ENCODE peak calls at places on chromosomes 7 and 10, in nine cellular contexts. T, I, S, A, R, H, W, N and Q are unnamed samples.

GRCh38 chr10:45058992-45059561 is 58.4 kb downstream of the ZNF22 start:
- DNase-seq in N (no peak), H (no peak), A (no peak), W (no peak), T (no peak), S (no peak), I (no peak), R (no peak), Q (no peak)

GRCh38 chr7:117165656-117166055 is 157.2 kb downstream of the WNT2 start:
- DNase-seq in N (no peak), S (no peak), I (no peak), H (no peak), R (no peak), A (no peak), T (no peak), W (no peak), Q (no peak)

GRCh38 chr10:34721201-34721840 is 93.8 kb downstream of the PARD3 start:
- DNase-seq in N (no peak), T (no peak), A (no peak), I (no peak), W (peak), S (no peak), R (no peak), H (no peak), Q (no peak)

GRCh38 chr10:48620719-48621118 is 15.8 kb upstream of the ARHGAP22 start:
- DNase-seq in A (no peak), T (no peak), I (no peak), N (no peak), S (no peak), W (no peak), H (no peak), R (no peak), Q (no peak)

GRCh38 chr7:74479066-74479781 is 25.5 kb downstream of the GTF2IRD1 start:
- DNase-seq in S (no peak), A (no peak), I (no peak), T (no peak), H (no peak), R (no peak), W (peak), N (no peak), Q (peak)

GRCh38 chr10:71580415-71580814 is 139.2 kb downstream of the C10orf105 start:
- DNase-seq in T (no peak), A (no peak), N (no peak), I (no peak), S (no peak), R (no peak), W (no peak), H (no peak), Q (no peak)

GRCh38 chr7:1987084-1987535 is 245.6 kb downstream of the MAD1L1 start:
- DNase-seq in A (no peak), R (no peak), T (no peak), W (no peak), I (no peak), H (no peak), N (no peak), S (no peak), Q (peak)

GRCh38 chr7:142714375-142714774 is 34.9 kb upstream of the PRSS1 start:
- DNase-seq in H (no peak), W (no peak), R (no peak), I (no peak), T (no peak), A (no peak), N (no peak), S (no peak), Q (no peak)

GRCh38 chr7:1705856-1706255 is 35.8 kb downstream of the ELFN1 start:
- DNase-seq in I (no peak), A (no peak), H (no peak), N (no peak), S (no peak), W (no peak), R (no peak), T (peak), Q (no peak)

GRCh38 chr10:121553861-121554264 is 44.4 kb downstream of the FGFR2 start:
- DNase-seq in S (no peak), I (no peak), T (no peak), W (no peak), N (no peak), H (no peak), R (no peak), A (no peak), Q (no peak)

GRCh38 chr10:29163746-29164145 is 125.1 kb upstream of the LYZL1 start:
- DNase-seq in R (no peak), T (no peak), S (no peak), A (no peak), W (peak), I (peak), N (no peak), H (no peak), Q (no peak)

GRCh38 chr7:105496501-105496900 is 25.6 kb downstream of the PUS7 start:
- DNase-seq in W (peak), N (no peak), T (no peak), H (no peak), S (no peak), I (no peak), A (no peak), R (no peak), Q (no peak)

GRCh38 chr10:79487296-79488194 is 24.8 kb upstream of the EIF5AL1 start:
- DNase-seq in T (peak), I (peak), N (no peak), H (no peak), S (peak), W (peak), A (peak), R (peak), Q (peak)

GRCh38 chr7:51242881-51243518 is 73.6 kb downstream of the COBL start:
- DNase-seq in I (no peak), T (no peak), S (no peak), R (no peak), W (no peak), N (no peak), A (no peak), H (no peak), Q (no peak)

GRCh38 chr7:121401896-121402295 is 5.8 kb upstream of the FAM3C start:
- DNase-seq in T (no peak), H (no peak), S (no peak), N (no peak), W (no peak), A (no peak), R (no peak), I (no peak), Q (no peak)

GRCh38 chr7:26843696-26844095 is 20.7 kb downstream of the SKAP2 start:
- DNase-seq in W (peak), N (no peak), S (no peak), T (no peak), R (no peak), H (no peak), A (no peak), I (no peak), Q (no peak)

GRCh38 chr7:12764355-12765000 is 77.0 kb downstream of the ARL4A start:
- DNase-seq in I (no peak), W (no peak), R (no peak), H (no peak), S (no peak), T (no peak), N (no peak), A (no peak), Q (no peak)

GRCh38 chr7:106094780-106095179 is 17.3 kb downstream of the SYPL1 start:
- DNase-seq in I (no peak), N (no peak), W (no peak), S (no peak), T (no peak), A (no peak), H (no peak), R (no peak), Q (no peak)

GRCh38 chr10:110808619-110809018 is 63.1 kb upstream of the PDCD4 start:
- DNase-seq in R (no peak), H (no peak), A (no peak), N (no peak), W (no peak), S (no peak), T (no peak), I (no peak), Q (no peak)

GRCh38 chr7:138243430-138243829 is 167.2 kb downstream of the AKR1D1 start:
- DNase-seq in I (no peak), R (no peak), S (no peak), H (no peak), T (no peak), W (peak), A (no peak), N (no peak), Q (no peak)

GRCh38 chr10:98364432-98365102 is 50.4 kb downstream of the PYROXD2 start:
- DNase-seq in I (no peak), R (no peak), H (no peak), N (no peak), W (no peak), S (no peak), T (no peak), A (no peak), Q (no peak)

GRCh38 chr7:130648580-130648979 is 20.0 kb downstream of the COPG2 start:
- DNase-seq in N (no peak), S (no peak), W (no peak), A (no peak), T (no peak), H (no peak), I (no peak), R (no peak), Q (no peak)

GRCh38 chr10:43407148-43407575 is 1.8 kb downstream of the HNRNPF start:
- DNase-seq in N (peak), S (peak), T (peak), R (peak), A (no peak), W (peak), H (no peak), I (no peak), Q (peak)

GRCh38 chr7:11182736-11183135 is 209.1 kb downstream of the PHF14 start:
- DNase-seq in R (no peak), W (no peak), H (no peak), I (no peak), N (no peak), A (no peak), T (no peak), S (no peak), Q (no peak)

GRCh38 chr7:107563761-107564552 is at the start of the genes COG5 and DUS4L:
- DNase-seq in R (peak), I (no peak), S (peak), T (peak), A (peak), N (peak), W (peak), H (peak), Q (peak)